ENCODE peak calls at places on chromosomes 6 and 20, in seven cellular contexts. V, P, W, R, T, I and E are unnamed samples.

GRCh38 chr20:42836339-42836738 is 353.4 kb downstream of the PTPRT start:
- DNase-seq in V (no peak), P (no peak), W (no peak), R (no peak), T (no peak), I (no peak), E (no peak)

GRCh38 chr6:99618649-99619408 is 12.2 kb downstream of the PRDM13 start:
- DNase-seq in V (no peak), P (no peak), W (no peak), R (no peak), T (no peak), I (no peak), E (no peak)

GRCh38 chr20:10090588-10091166 is 55.9 kb downstream of the ANKEF1 start:
- DNase-seq in V (peak; percentile 53), P (peak; percentile 38), W (peak; percentile 27), R (peak; percentile 63), T (peak; percentile 58), I (peak; percentile 36), E (peak; percentile 89)

GRCh38 chr6:140855520-140855919 is 1277.2 kb upstream of the GJE1 start:
- DNase-seq in V (peak; percentile 29), P (no peak), W (no peak), R (no peak), T (peak; percentile 19), I (no peak), E (no peak)

GRCh38 chr6:170036916-170037315 is 254.0 kb downstream of the DLL1 start:
- DNase-seq in V (no peak), P (no peak), W (no peak), R (no peak), T (no peak), I (no peak), E (no peak)

GRCh38 chr6:112927641-112928040 is 580.5 kb downstream of the RFPL4B start:
- DNase-seq in V (peak; percentile 63), P (no peak), W (no peak), R (no peak), T (no peak), I (no peak), E (no peak)

GRCh38 chr20:10467985-10468845 is 33.1 kb downstream of the SLX4IP start:
- DNase-seq in V (peak; percentile 32), P (no peak), W (no peak), R (no peak), T (peak; percentile 25), I (no peak), E (no peak)

GRCh38 chr6:114346451-114346850 is 3.6 kb upstream of the HS3ST5 start:
- DNase-seq in V (no peak), P (no peak), W (no peak), R (no peak), T (no peak), I (no peak), E (peak; percentile 36)

GRCh38 chr6:119262612-119263011 is 86.9 kb downstream of the MAN1A1 start:
- DNase-seq in V (no peak), P (no peak), W (no peak), R (no peak), T (no peak), I (no peak), E (no peak)

GRCh38 chr6:56040875-56041274 is 165.5 kb upstream of the BMP5 start:
- DNase-seq in V (peak; percentile 28), P (no peak), W (no peak), R (no peak), T (no peak), I (no peak), E (peak; percentile 71)

GRCh38 chr6:156543431-156543830 is 233.7 kb upstream of the ARID1B start:
- DNase-seq in V (no peak), P (no peak), W (no peak), R (no peak), T (no peak), I (no peak), E (no peak)

GRCh38 chr20:14142964-14143627 is 147.8 kb downstream of the MACROD2 start:
- DNase-seq in V (peak; percentile 56), P (no peak), W (no peak), R (no peak), T (peak; percentile 42), I (no peak), E (peak; percentile 75)

GRCh38 chr6:12637960-12638641 is 78.5 kb upstream of the PHACTR1 start:
- DNase-seq in V (peak; percentile 31), P (peak; percentile 69), W (peak; percentile 56), R (peak; percentile 48), T (peak; percentile 68), I (peak; percentile 34), E (peak; percentile 65)

GRCh38 chr6:156839591-156840001 is 62.4 kb downstream of the ARID1B start:
- DNase-seq in V (peak; percentile 67), P (no peak), W (no peak), R (no peak), T (no peak), I (no peak), E (no peak)

GRCh38 chr6:44446626-44447297 is 59.3 kb downstream of the CDC5L start:
- DNase-seq in V (peak; percentile 93), P (no peak), W (no peak), R (peak; percentile 60), T (peak; percentile 83), I (no peak), E (peak; percentile 83)

GRCh38 chr6:16964553-16965499 is 137.0 kb upstream of the STMND1 start:
- DNase-seq in V (peak; percentile 70), P (peak; percentile 39), W (peak; percentile 72), R (peak; percentile 67), T (peak; percentile 45), I (peak; percentile 65), E (peak; percentile 87)

GRCh38 chr20:23637282-23638221 is at the start of gene CST3:
- DNase-seq in V (peak; percentile 81), P (peak; percentile 68), W (peak; percentile 64), R (peak; percentile 87), T (peak; percentile 82), I (peak; percentile 94), E (peak; percentile 95)

GRCh38 chr6:13655700-13656099 is 40.6 kb downstream of the NOL7 start:
- DNase-seq in V (no peak), P (no peak), W (no peak), R (no peak), T (no peak), I (no peak), E (no peak)

GRCh38 chr6:144017167-144018094 is 9.4 kb upstream of the PLAGL1 start:
- DNase-seq in V (no peak), P (no peak), W (no peak), R (no peak), T (no peak), I (no peak), E (no peak)

GRCh38 chr6:43575105-43575771 is 600 bp downstream of the XPO5 start:
- DNase-seq in V (peak; percentile 9), P (no peak), W (peak; percentile 46), R (peak; percentile 40), T (no peak), I (peak; percentile 48), E (peak; percentile 67)

GRCh38 chr6:52423971-52424381 is 3.8 kb downstream of the EFHC1 start:
- DNase-seq in V (peak; percentile 90), P (no peak), W (no peak), R (peak; percentile 54), T (peak; percentile 64), I (no peak), E (peak; percentile 90)

GRCh38 chr6:9335470-9335869 is 900.1 kb upstream of the SLC35B3 start:
- DNase-seq in V (no peak), P (no peak), W (no peak), R (no peak), T (no peak), I (no peak), E (no peak)
- H3K4me3 ChIP-seq in V (no peak overlapping the region), P (no peak overlapping the region), W (no peak overlapping the region), R (no peak overlapping the region), T (no peak overlapping the region), I (no peak overlapping the region), E (no peak overlapping the region)

GRCh38 chr6:159217595-159218275 is 48.5 kb downstream of the FNDC1 start:
- DNase-seq in V (peak; percentile 21), P (peak; percentile 39), W (no peak), R (peak; percentile 29), T (no peak), I (no peak), E (peak; percentile 71)

GRCh38 chr6:159214281-159214680 is 45.1 kb downstream of the FNDC1 start:
- DNase-seq in V (no peak), P (no peak), W (no peak), R (no peak), T (no peak), I (no peak), E (peak; percentile 4)

GRCh38 chr6:159212881-159213280 is 43.7 kb downstream of the FNDC1 start:
- DNase-seq in V (no peak), P (no peak), W (no peak), R (no peak), T (no peak), I (no peak), E (no peak)

GRCh38 chr6:159213401-159213800 is 44.2 kb downstream of the FNDC1 start:
- DNase-seq in V (no peak), P (no peak), W (no peak), R (no peak), T (no peak), I (no peak), E (no peak)

GRCh38 chr6:159212026-159212425 is 42.8 kb downstream of the FNDC1 start:
- DNase-seq in V (no peak), P (no peak), W (no peak), R (no peak), T (no peak), I (no peak), E (no peak)
- H3K36me3 ChIP-seq in V (no peaks in the 10 kb centered on the region), P (no peaks in the 10 kb centered on the region), W (no peaks in the 10 kb centered on the region), R (no peaks in the 10 kb centered on the region), T (no peaks in the 10 kb centered on the region), I (no peaks in the 10 kb centered on the region), E (no peaks in the 10 kb centered on the region)

GRCh38 chr6:38322123-38322522 is 317.6 kb downstream of the BTBD9 start:
- DNase-seq in V (no peak), P (no peak), W (no peak), R (no peak), T (no peak), I (no peak), E (no peak)
- H3K9ac ChIP-seq in V (no peak overlapping the region), P (no peak overlapping the region), W (no peak overlapping the region), R (no peak overlapping the region), T (no peak overlapping the region), I (no peak overlapping the region), E (no peak overlapping the region)

GRCh38 chr6:29424575-29424974 is 9.8 kb downstream of the OR12D1 start:
- DNase-seq in V (no peak), P (no peak), W (no peak), R (no peak), T (no peak), I (no peak), E (no peak)

GRCh38 chr6:29419516-29419915 is 4.8 kb downstream of the OR12D1 start:
- DNase-seq in V (no peak), P (no peak), W (no peak), R (no peak), T (peak; percentile 7), I (no peak), E (peak; percentile 63)

GRCh38 chr6:29424168-29424567 is 9.4 kb downstream of the OR12D1 start:
- DNase-seq in V (no peak), P (no peak), W (no peak), R (no peak), T (no peak), I (no peak), E (no peak)

GRCh38 chr6:29426654-29427053 is 11.9 kb downstream of the OR12D1 start:
- DNase-seq in V (no peak), P (no peak), W (no peak), R (peak; percentile 34), T (no peak), I (no peak), E (no peak)

DNA sequence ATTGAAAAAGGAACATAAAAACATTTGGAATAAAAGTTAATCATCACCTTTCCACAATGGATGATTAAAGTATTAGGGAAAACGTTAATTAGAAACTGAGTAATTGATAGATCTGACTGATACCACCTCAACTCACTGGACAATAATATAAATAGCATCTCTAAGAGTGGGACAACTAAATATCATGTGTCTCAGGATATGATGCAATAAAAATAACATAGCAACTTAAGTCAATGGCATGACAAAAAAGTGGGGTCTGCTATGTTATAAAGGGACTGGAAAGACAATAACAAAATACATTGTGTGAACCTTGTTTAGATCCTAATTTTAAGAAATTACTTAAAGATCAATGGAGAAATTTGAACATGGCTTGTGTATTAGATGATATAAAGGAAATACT is 10.3 kb downstream of the OR12D1 start:
- DNase-seq in V (no peak), P (no peak), W (no peak), R (no peak), T (no peak), I (no peak), E (no peak)
- H3K4me3 ChIP-seq in V (no peak overlapping the region), P (no peak overlapping the region), W (no peak overlapping the region), R (no peak overlapping the region), T (no peak overlapping the region), I (no peak overlapping the region), E (no peak overlapping the region)